ENCODE peak calls at places on chromosome 9, in ten cellular contexts. One of them, this sample, is unnamed.

GRCh38 chr9:131722260-131722659 is 17.6 kb downstream of the RAPGEF1 start:
- DNase-seq in GM12865: no peak
- DNase-seq in H1: no peak
- DNase-seq in cardiac fibroblast: peak
- DNase-seq in progenitor cell of endocrine pancreas: no peak
- DNase-seq in cardiac muscle cell: no peak
- DNase-seq in CD4-positive, alpha-beta T cell: no peak
- DNase-seq in transverse colon: no peak
- DNase-seq in BJ: no peak
- DNase-seq in fibroblast of pulmonary artery: no peak
- DNase-seq in this sample: no peak

GRCh38 chr9:37656936-37657335 is 6.2 kb downstream of the FRMPD1 start:
- DNase-seq in GM12865: no peak
- DNase-seq in H1: no peak
- DNase-seq in cardiac fibroblast: no peak
- DNase-seq in progenitor cell of endocrine pancreas: no peak
- DNase-seq in cardiac muscle cell: no peak
- DNase-seq in CD4-positive, alpha-beta T cell: no peak
- DNase-seq in transverse colon: no peak
- DNase-seq in BJ: no peak
- DNase-seq in fibroblast of pulmonary artery: no peak
- DNase-seq in this sample: no peak

GRCh38 chr9:105269593-105269992 is 25.1 kb downstream of the SLC44A1 start:
- DNase-seq in GM12865: no peak
- DNase-seq in H1: no peak
- DNase-seq in cardiac fibroblast: no peak
- DNase-seq in progenitor cell of endocrine pancreas: no peak
- DNase-seq in cardiac muscle cell: no peak
- DNase-seq in CD4-positive, alpha-beta T cell: no peak
- DNase-seq in transverse colon: no peak
- DNase-seq in BJ: no peak
- DNase-seq in fibroblast of pulmonary artery: no peak
- DNase-seq in this sample: no peak

GRCh38 chr9:123377211-123377971 is 21.4 kb downstream of the CRB2 start:
- DNase-seq in GM12865: no peak
- DNase-seq in H1: no peak
- DNase-seq in cardiac fibroblast: no peak
- DNase-seq in progenitor cell of endocrine pancreas: no peak
- DNase-seq in cardiac muscle cell: no peak
- DNase-seq in CD4-positive, alpha-beta T cell: no peak
- DNase-seq in transverse colon: peak
- DNase-seq in BJ: no peak
- DNase-seq in fibroblast of pulmonary artery: no peak
- DNase-seq in this sample: no peak

GRCh38 chr9:16484178-16484577 is 386.3 kb downstream of the BNC2 start:
- DNase-seq in GM12865: no peak
- DNase-seq in H1: no peak
- DNase-seq in cardiac fibroblast: no peak
- DNase-seq in progenitor cell of endocrine pancreas: no peak
- DNase-seq in cardiac muscle cell: no peak
- DNase-seq in CD4-positive, alpha-beta T cell: no peak
- DNase-seq in transverse colon: no peak
- DNase-seq in BJ: no peak
- DNase-seq in fibroblast of pulmonary artery: no peak
- DNase-seq in this sample: no peak

GRCh38 chr9:94757158-94757557 is 30.7 kb downstream of the AOPEP start:
- DNase-seq in GM12865: no peak
- DNase-seq in H1: no peak
- DNase-seq in cardiac fibroblast: peak
- DNase-seq in progenitor cell of endocrine pancreas: no peak
- DNase-seq in cardiac muscle cell: peak
- DNase-seq in CD4-positive, alpha-beta T cell: no peak
- DNase-seq in transverse colon: no peak
- DNase-seq in BJ: peak
- DNase-seq in fibroblast of pulmonary artery: peak
- DNase-seq in this sample: peak

GRCh38 chr9:90641868-90642558 is 611 bp downstream of the DIRAS2 start:
- DNase-seq in GM12865: no peak
- DNase-seq in H1: peak
- DNase-seq in cardiac fibroblast: no peak
- DNase-seq in progenitor cell of endocrine pancreas: no peak
- DNase-seq in cardiac muscle cell: no peak
- DNase-seq in CD4-positive, alpha-beta T cell: no peak
- DNase-seq in transverse colon: no peak
- DNase-seq in BJ: no peak
- DNase-seq in fibroblast of pulmonary artery: no peak
- DNase-seq in this sample: peak

GRCh38 chr9:131578778-131579504 is 33.6 kb downstream of the PRRT1B start:
- DNase-seq in GM12865: peak
- DNase-seq in H1: no peak
- DNase-seq in cardiac fibroblast: no peak
- DNase-seq in progenitor cell of endocrine pancreas: no peak
- DNase-seq in cardiac muscle cell: no peak
- DNase-seq in CD4-positive, alpha-beta T cell: peak
- DNase-seq in transverse colon: peak
- DNase-seq in BJ: no peak
- DNase-seq in fibroblast of pulmonary artery: no peak
- DNase-seq in this sample: peak

GRCh38 chr9:104923289-104923688 is 4.7 kb downstream of the ABCA1 start:
- DNase-seq in GM12865: no peak
- DNase-seq in H1: peak
- DNase-seq in cardiac fibroblast: peak
- DNase-seq in progenitor cell of endocrine pancreas: no peak
- DNase-seq in cardiac muscle cell: peak
- DNase-seq in CD4-positive, alpha-beta T cell: no peak
- DNase-seq in transverse colon: no peak
- DNase-seq in BJ: no peak
- DNase-seq in fibroblast of pulmonary artery: peak
- DNase-seq in this sample: no peak

GRCh38 chr9:104872959-104873850 is 54.8 kb downstream of the ABCA1 start:
- DNase-seq in GM12865: no peak
- DNase-seq in H1: no peak
- DNase-seq in cardiac fibroblast: peak
- DNase-seq in progenitor cell of endocrine pancreas: no peak
- DNase-seq in cardiac muscle cell: peak
- DNase-seq in CD4-positive, alpha-beta T cell: no peak
- DNase-seq in transverse colon: peak
- DNase-seq in BJ: peak
- DNase-seq in fibroblast of pulmonary artery: peak
- DNase-seq in this sample: peak

GRCh38 chr9:83706703-83707517 is 848 bp downstream of the UBQLN1 start:
- DNase-seq in GM12865: peak
- DNase-seq in H1: peak
- DNase-seq in cardiac fibroblast: peak
- DNase-seq in progenitor cell of endocrine pancreas: peak
- DNase-seq in cardiac muscle cell: peak
- DNase-seq in CD4-positive, alpha-beta T cell: peak
- DNase-seq in transverse colon: peak
- DNase-seq in BJ: no peak
- DNase-seq in fibroblast of pulmonary artery: peak
- DNase-seq in this sample: peak

GRCh38 chr9:108397286-108397685 is 458.5 kb downstream of the ACTL7B start:
- DNase-seq in GM12865: no peak
- DNase-seq in H1: no peak
- DNase-seq in cardiac fibroblast: no peak
- DNase-seq in progenitor cell of endocrine pancreas: no peak
- DNase-seq in cardiac muscle cell: no peak
- DNase-seq in CD4-positive, alpha-beta T cell: no peak
- DNase-seq in transverse colon: no peak
- DNase-seq in BJ: no peak
- DNase-seq in fibroblast of pulmonary artery: no peak
- DNase-seq in this sample: no peak

GRCh38 chr9:130938652-130939404 is at the start of gene FIBCD1:
- DNase-seq in GM12865: peak
- DNase-seq in H1: peak
- DNase-seq in cardiac fibroblast: peak
- DNase-seq in progenitor cell of endocrine pancreas: peak
- DNase-seq in cardiac muscle cell: peak
- DNase-seq in CD4-positive, alpha-beta T cell: no peak
- DNase-seq in transverse colon: peak
- DNase-seq in BJ: no peak
- DNase-seq in fibroblast of pulmonary artery: no peak
- DNase-seq in this sample: no peak

GRCh38 chr9:134293576-134294227 is 32.6 kb upstream of the RXRA start:
- DNase-seq in GM12865: no peak
- DNase-seq in H1: no peak
- DNase-seq in cardiac fibroblast: peak
- DNase-seq in progenitor cell of endocrine pancreas: no peak
- DNase-seq in cardiac muscle cell: peak
- DNase-seq in CD4-positive, alpha-beta T cell: no peak
- DNase-seq in transverse colon: no peak
- DNase-seq in BJ: peak
- DNase-seq in fibroblast of pulmonary artery: no peak
- DNase-seq in this sample: no peak

GRCh38 chr9:136773386-136774044 is 9.2 kb upstream of the LCN15 start:
- DNase-seq in GM12865: peak
- DNase-seq in H1: peak
- DNase-seq in cardiac fibroblast: peak
- DNase-seq in progenitor cell of endocrine pancreas: no peak
- DNase-seq in cardiac muscle cell: peak
- DNase-seq in CD4-positive, alpha-beta T cell: no peak
- DNase-seq in transverse colon: no peak
- DNase-seq in BJ: no peak
- DNase-seq in fibroblast of pulmonary artery: no peak
- DNase-seq in this sample: no peak

GRCh38 chr9:110152704-110153374 is 55.1 kb downstream of the C9orf152 start:
- DNase-seq in GM12865: peak
- DNase-seq in H1: peak
- DNase-seq in cardiac fibroblast: peak
- DNase-seq in progenitor cell of endocrine pancreas: peak
- DNase-seq in cardiac muscle cell: peak
- DNase-seq in CD4-positive, alpha-beta T cell: no peak
- DNase-seq in transverse colon: no peak
- DNase-seq in BJ: no peak
- DNase-seq in fibroblast of pulmonary artery: peak
- DNase-seq in this sample: no peak

GRCh38 chr9:121567142-121568100 is 67.8 kb upstream of the GGTA1 start:
- DNase-seq in GM12865: no peak
- DNase-seq in H1: no peak
- DNase-seq in cardiac fibroblast: no peak
- DNase-seq in progenitor cell of endocrine pancreas: no peak
- DNase-seq in cardiac muscle cell: peak
- DNase-seq in CD4-positive, alpha-beta T cell: no peak
- DNase-seq in transverse colon: no peak
- DNase-seq in BJ: no peak
- DNase-seq in fibroblast of pulmonary artery: peak
- DNase-seq in this sample: no peak

GRCh38 chr9:101388507-101388993 is 3.7 kb upstream of the BAAT start:
- DNase-seq in GM12865: no peak
- DNase-seq in H1: no peak
- DNase-seq in cardiac fibroblast: peak
- DNase-seq in progenitor cell of endocrine pancreas: no peak
- DNase-seq in cardiac muscle cell: no peak
- DNase-seq in CD4-positive, alpha-beta T cell: no peak
- DNase-seq in transverse colon: no peak
- DNase-seq in BJ: no peak
- DNase-seq in fibroblast of pulmonary artery: no peak
- DNase-seq in this sample: no peak
- TF ChIP-seq CTCF in GM12865: no peak
- TF ChIP-seq CTCF in H1: peak
- TF ChIP-seq CTCF in cardiac fibroblast: peak
- TF ChIP-seq CTCF in progenitor cell of endocrine pancreas: no peak
- TF ChIP-seq CTCF in cardiac muscle cell: peak
- TF ChIP-seq CTCF in CD4-positive, alpha-beta T cell: no peak
- TF ChIP-seq CTCF in transverse colon: no peak
- TF ChIP-seq CTCF in BJ: peak
- TF ChIP-seq CTCF in fibroblast of pulmonary artery: peak
- TF ChIP-seq CTCF in this sample: no peak

DNA sequence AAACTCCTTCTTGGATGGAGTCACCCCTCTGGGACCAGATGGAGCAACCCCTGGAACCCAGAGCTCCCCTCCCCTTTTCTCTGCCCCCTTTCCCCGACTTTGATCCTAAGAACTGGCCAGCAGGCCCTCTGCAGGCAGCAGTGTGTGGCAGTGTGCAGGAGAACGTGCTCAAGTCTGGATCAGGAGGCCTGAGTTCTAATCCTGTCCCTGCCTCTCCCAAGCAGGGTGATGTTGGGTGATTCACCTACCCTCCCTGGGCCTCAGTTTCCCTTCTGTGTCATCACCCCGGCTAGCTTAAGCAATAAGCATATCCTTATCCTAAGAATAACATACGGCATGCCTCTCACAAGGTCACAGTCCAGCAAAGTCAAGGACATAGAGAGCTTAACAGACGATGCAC is 67.6 kb downstream of the C9orf50 start:
- DNase-seq in GM12865: no peak
- DNase-seq in H1: no peak
- DNase-seq in cardiac fibroblast: no peak
- DNase-seq in progenitor cell of endocrine pancreas: no peak
- DNase-seq in cardiac muscle cell: no peak
- DNase-seq in CD4-positive, alpha-beta T cell: no peak
- DNase-seq in transverse colon: no peak
- DNase-seq in BJ: no peak
- DNase-seq in fibroblast of pulmonary artery: no peak
- DNase-seq in this sample: no peak
- TF ChIP-seq CTCF in GM12865: no peak
- TF ChIP-seq CTCF in H1: no peak
- TF ChIP-seq CTCF in cardiac fibroblast: no peak
- TF ChIP-seq CTCF in progenitor cell of endocrine pancreas: no peak
- TF ChIP-seq CTCF in cardiac muscle cell: no peak
- TF ChIP-seq CTCF in CD4-positive, alpha-beta T cell: no peak
- TF ChIP-seq CTCF in transverse colon: no peak
- TF ChIP-seq CTCF in BJ: no peak
- TF ChIP-seq CTCF in fibroblast of pulmonary artery: no peak
- TF ChIP-seq CTCF in this sample: no peak

DNA sequence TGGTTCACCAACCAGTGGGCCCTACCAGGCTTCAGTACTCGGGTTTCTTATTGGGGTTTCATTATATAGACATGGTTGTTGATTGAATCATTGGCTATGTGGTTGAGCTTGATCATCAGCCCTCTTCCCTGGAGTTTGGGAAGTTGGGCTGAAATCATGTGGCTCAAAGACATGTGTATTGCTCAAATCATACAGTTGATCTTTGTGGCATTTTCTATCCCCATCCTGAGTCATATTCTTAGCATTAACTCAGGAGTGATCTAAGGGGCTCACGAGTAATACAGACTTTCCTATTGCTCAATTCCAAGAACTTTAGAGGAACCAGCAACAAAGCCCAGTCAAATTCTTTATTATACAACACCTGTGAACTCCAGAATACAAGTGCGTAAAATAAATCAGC is 66.2 kb downstream of the SMC5 start:
- DNase-seq in GM12865: no peak
- DNase-seq in H1: no peak
- DNase-seq in cardiac fibroblast: peak
- DNase-seq in progenitor cell of endocrine pancreas: no peak
- DNase-seq in cardiac muscle cell: peak
- DNase-seq in CD4-positive, alpha-beta T cell: no peak
- DNase-seq in transverse colon: no peak
- DNase-seq in BJ: peak
- DNase-seq in fibroblast of pulmonary artery: peak
- DNase-seq in this sample: no peak
- TF ChIP-seq CTCF in GM12865: no peak
- TF ChIP-seq CTCF in H1: no peak
- TF ChIP-seq CTCF in cardiac fibroblast: no peak
- TF ChIP-seq CTCF in progenitor cell of endocrine pancreas: no peak
- TF ChIP-seq CTCF in cardiac muscle cell: no peak
- TF ChIP-seq CTCF in CD4-positive, alpha-beta T cell: no peak
- TF ChIP-seq CTCF in transverse colon: no peak
- TF ChIP-seq CTCF in BJ: no peak
- TF ChIP-seq CTCF in fibroblast of pulmonary artery: no peak
- TF ChIP-seq CTCF in this sample: no peak

GRCh38 chr9:68844623-68845612 is 139.9 kb downstream of the PIP5K1B start:
- DNase-seq in GM12865: peak
- DNase-seq in H1: peak
- DNase-seq in cardiac fibroblast: peak
- DNase-seq in progenitor cell of endocrine pancreas: peak
- DNase-seq in cardiac muscle cell: peak
- DNase-seq in CD4-positive, alpha-beta T cell: no peak
- DNase-seq in transverse colon: peak
- DNase-seq in BJ: no peak
- DNase-seq in fibroblast of pulmonary artery: peak
- DNase-seq in this sample: peak
- TF ChIP-seq CTCF in GM12865: peak
- TF ChIP-seq CTCF in H1: peak
- TF ChIP-seq CTCF in cardiac fibroblast: peak
- TF ChIP-seq CTCF in progenitor cell of endocrine pancreas: peak
- TF ChIP-seq CTCF in cardiac muscle cell: peak
- TF ChIP-seq CTCF in CD4-positive, alpha-beta T cell: peak
- TF ChIP-seq CTCF in transverse colon: peak
- TF ChIP-seq CTCF in BJ: peak
- TF ChIP-seq CTCF in fibroblast of pulmonary artery: peak
- TF ChIP-seq CTCF in this sample: no peak

This sample was measured in thyroid gland.